ENCODE peak calls at places on chromosomes 13 and 19, in eight cellular contexts. H is left ventricle myocardium inferior, V is PC-3, C is heart left ventricle, G is BE2C, T is H9, L is body of pancreas, I is left lung. K is an unnamed sample.
A peak's percentile ranks its signal among the peaks of the same experiment; 100 is the strongest.

GRCh38 chr19:29268103-29268502 is 55.2 kb upstream of the UQCRFS1 start:
- DNase-seq in H (no peak), V (no peak), C (no peak), G (no peak), T (peak; percentile 36), L (no peak), I (no peak), K (no peak)

GRCh38 chr19:18999016-18999758 is 34.1 kb downstream of the SUGP2 start:
- DNase-seq in H (no peak), V (peak; percentile 57), C (no peak), G (no peak), T (no peak), L (no peak), I (no peak), K (no peak)

GRCh38 chr19:13850910-13851753 is 25.8 kb upstream of the NANOS3 start:
- DNase-seq in H (peak; percentile 79), V (peak; percentile 99), C (peak; percentile 89), G (no peak), T (peak; percentile 81), L (peak; percentile 85), I (peak; percentile 90), K (peak; percentile 86)

GRCh38 chr19:50377051-50377441 is 789 bp downstream of the NR1H2 start:
- DNase-seq in H (no peak), V (peak; percentile 43), C (no peak), G (no peak), T (no peak), L (peak; percentile 62), I (no peak), K (peak; percentile 55)

GRCh38 chr19:37948362-37948761 is 41.4 kb downstream of the SIPA1L3 start:
- DNase-seq in H (no peak), V (no peak), C (no peak), G (no peak), T (no peak), L (no peak), I (no peak), K (no peak)

GRCh38 chr13:76936736-76937135 is 11.6 kb upstream of the ACOD1 start:
- DNase-seq in H (no peak), V (no peak), C (no peak), G (no peak), T (no peak), L (no peak), I (no peak), K (no peak)

GRCh38 chr19:33654840-33655508 is 33.2 kb downstream of the CHST8 start:
- DNase-seq in H (no peak), V (no peak), C (no peak), G (no peak), T (peak; percentile 14), L (no peak), I (no peak), K (no peak)

GRCh38 chr19:45768644-45769053 is 403 bp downstream of the SIX5 start:
- DNase-seq in H (peak; percentile 63), V (no peak), C (peak; percentile 76), G (no peak), T (no peak), L (peak; percentile 64), I (no peak), K (peak; percentile 50)

GRCh38 chr19:38719761-38720558 is 24.3 kb downstream of the CAPN12 start:
- DNase-seq in H (no peak), V (no peak), C (no peak), G (no peak), T (no peak), L (no peak), I (no peak), K (no peak)

GRCh38 chr13:106797081-106797640 is 229.2 kb upstream of the ARGLU1 start:
- DNase-seq in H (no peak), V (no peak), C (no peak), G (no peak), T (no peak), L (no peak), I (no peak), K (no peak)

GRCh38 chr13:73702419-73703071 is 431.7 kb downstream of the KLF12 start:
- DNase-seq in H (no peak), V (peak; percentile 45), C (no peak), G (no peak), T (no peak), L (no peak), I (no peak), K (no peak)

GRCh38 chr13:61531383-61532065 is 115.9 kb upstream of the PCDH20 start:
- DNase-seq in H (no peak), V (peak; percentile 25), C (no peak), G (no peak), T (no peak), L (no peak), I (no peak), K (no peak)

GRCh38 chr19:15101479-15102082 is 5.6 kb upstream of the SYDE1 start:
- DNase-seq in H (no peak), V (peak; percentile 62), C (no peak), G (peak; percentile 59), T (peak; percentile 80), L (peak; percentile 38), I (no peak), K (peak; percentile 52)

GRCh38 chr13:28650284-28650683 is 8.6 kb upstream of the POMP start:
- DNase-seq in H (no peak), V (no peak), C (no peak), G (no peak), T (no peak), L (no peak), I (no peak), K (no peak)

GRCh38 chr13:99500839-99501134 is 485 bp upstream of the TM9SF2 start:
- DNase-seq in H (no peak), V (no peak), C (no peak), G (no peak), T (no peak), L (no peak), I (no peak), K (no peak)

GRCh38 chr13:106515635-106516254 is 19.7 kb downstream of the EFNB2 start:
- DNase-seq in H (no peak), V (no peak), C (no peak), G (no peak), T (no peak), L (no peak), I (no peak), K (no peak)

GRCh38 chr19:33456076-33456844 is 65.3 kb downstream of the PEPD start:
- DNase-seq in H (no peak), V (no peak), C (peak; percentile 34), G (no peak), T (no peak), L (no peak), I (peak; percentile 22), K (no peak)

GRCh38 chr13:55106509-55106908 is 2034.2 kb upstream of the PRR20A start:
- DNase-seq in H (no peak), V (no peak), C (no peak), G (no peak), T (no peak), L (no peak), I (no peak), K (no peak)

GRCh38 chr19:13588953-13589833 is 82.9 kb upstream of the CACNA1A start:
- DNase-seq in H (peak; percentile 70), V (peak; percentile 84), C (peak; percentile 87), G (peak; percentile 80), T (peak; percentile 86), L (peak; percentile 71), I (peak; percentile 56), K (peak; percentile 72)

GRCh38 chr13:114339779-114340534 is 25.7 kb downstream of the CHAMP1 start:
- DNase-seq in H (peak; percentile 18), V (peak; percentile 62), C (no peak), G (peak; percentile 63), T (no peak), L (peak; percentile 49), I (no peak), K (peak; percentile 59)

GRCh38 chr19:23560051-23560450 is 127.0 kb downstream of the ZNF675 start:
- DNase-seq in H (no peak), V (no peak), C (no peak), G (no peak), T (no peak), L (no peak), I (no peak), K (no peak)

GRCh38 chr19:46913198-46913851 is 52.5 kb downstream of the ARHGAP35 start:
- DNase-seq in H (no peak), V (no peak), C (no peak), G (no peak), T (no peak), L (no peak), I (no peak), K (no peak)
- H3K4me1 ChIP-seq in H (peaks cover 74% of the 10 kb centered on the region), V (peaks cover 23% of the 10 kb centered on the region), C (peaks cover 19% of the 10 kb centered on the region), G (no peaks in the 10 kb centered on the region), T (peaks cover 5% of the 10 kb centered on the region), L (peaks cover 10% of the 10 kb centered on the region), I (peaks cover 22% of the 10 kb centered on the region), K (peaks cover 42% of the 10 kb centered on the region)

DNA sequence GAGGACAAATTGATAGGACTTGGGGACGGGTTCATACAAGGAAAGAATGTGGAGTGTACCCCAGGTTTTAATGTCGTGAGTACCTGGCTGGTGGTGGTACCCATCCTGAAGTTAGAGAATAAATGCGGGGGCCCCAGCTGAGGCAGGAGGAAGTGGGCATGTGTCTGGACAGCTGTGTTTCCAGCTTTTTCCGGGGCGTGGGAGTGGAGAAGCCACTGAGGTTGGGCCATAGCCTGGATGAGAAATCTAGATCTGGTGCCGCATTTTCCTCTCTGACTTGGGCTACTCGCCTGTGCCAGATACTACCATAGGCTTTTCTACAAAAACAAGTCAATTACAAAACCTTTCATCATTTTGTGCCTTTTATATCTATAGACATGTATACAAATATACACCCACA is 147.4 kb downstream of the STK24 start:
- DNase-seq in H (no peak), V (no peak), C (no peak), G (no peak), T (no peak), L (no peak), I (peak; percentile 20), K (no peak)
- H3K4me1 ChIP-seq in H (peaks cover 13% of the 10 kb centered on the region), V (no peaks in the 10 kb centered on the region), C (no peaks in the 10 kb centered on the region), G (no peaks in the 10 kb centered on the region), T (no peaks in the 10 kb centered on the region), L (peaks cover 12% of the 10 kb centered on the region), I (no peaks in the 10 kb centered on the region), K (no peaks in the 10 kb centered on the region)

DNA sequence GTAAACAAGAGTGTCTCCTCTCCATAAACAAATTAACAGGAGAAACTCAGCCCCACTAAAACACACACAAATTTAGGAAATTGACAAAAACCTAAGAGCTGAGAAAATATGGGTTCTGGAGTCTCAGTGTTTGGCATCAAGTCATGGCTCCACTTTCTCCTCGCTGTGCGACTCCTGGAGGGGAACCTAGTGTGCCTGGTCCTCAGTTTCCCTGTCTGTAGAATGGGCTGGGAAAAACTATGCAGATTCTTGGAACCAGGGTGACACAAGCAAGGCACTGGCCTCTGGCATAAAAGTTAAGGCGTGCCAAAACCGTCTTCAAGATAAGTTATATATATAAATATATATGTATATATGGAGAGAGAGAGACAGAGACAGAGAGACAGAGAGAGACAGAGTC is 83.9 kb downstream of the INSR start:
- DNase-seq in H (no peak), V (no peak), C (no peak), G (no peak), T (no peak), L (no peak), I (no peak), K (no peak)
- H3K4me1 ChIP-seq in H (peaks cover 77% of the 10 kb centered on the region), V (no peaks in the 10 kb centered on the region), C (peaks cover 19% of the 10 kb centered on the region), G (no peaks in the 10 kb centered on the region), T (no peaks in the 10 kb centered on the region), L (peaks cover 100% of the 10 kb centered on the region), I (peaks cover 4% of the 10 kb centered on the region), K (peaks cover 21% of the 10 kb centered on the region)

GRCh38 chr19:3374369-3375112 is 8.2 kb downstream of the NFIC start:
- DNase-seq in H (peak; percentile 71), V (no peak), C (no peak), G (peak; percentile 34), T (no peak), L (peak; percentile 92), I (no peak), K (no peak)
- H3K4me1 ChIP-seq in H (peaks cover 71% of the 10 kb centered on the region), V (no peaks in the 10 kb centered on the region), C (peaks cover 17% of the 10 kb centered on the region), G (peaks cover 14% of the 10 kb centered on the region), T (no peaks in the 10 kb centered on the region), L (peaks cover 89% of the 10 kb centered on the region), I (peaks cover 9% of the 10 kb centered on the region), K (peaks cover 42% of the 10 kb centered on the region)

K was measured in transverse colon.